ENCODE peak calls at places on chromosomes 11 and 22, in six cellular contexts. One of them, this sample, is unnamed.

GRCh38 chr11:109514313-109515018 is 92.5 kb downstream of the C11orf87 start:
- DNase-seq in small intestine: no peak
- DNase-seq in fibroblast of lung: no peak
- DNase-seq in brain microvascular endothelial cell: no peak
- DNase-seq in endodermal cell: no peak
- DNase-seq in AG10803: no peak
- DNase-seq in this sample: no peak

GRCh38 chr11:91947215-91947614 is 277.4 kb upstream of the FAT3 start:
- DNase-seq in small intestine: peak
- DNase-seq in fibroblast of lung: peak
- DNase-seq in brain microvascular endothelial cell: peak
- DNase-seq in endodermal cell: no peak
- DNase-seq in AG10803: peak
- DNase-seq in this sample: peak

GRCh38 chr11:91804057-91804456 is 420.6 kb upstream of the FAT3 start:
- DNase-seq in small intestine: no peak
- DNase-seq in fibroblast of lung: peak
- DNase-seq in brain microvascular endothelial cell: peak
- DNase-seq in endodermal cell: peak
- DNase-seq in AG10803: peak
- DNase-seq in this sample: peak

GRCh38 chr11:20162824-20163777 is 2.8 kb upstream of the DBX1 start:
- DNase-seq in small intestine: no peak
- DNase-seq in fibroblast of lung: peak
- DNase-seq in brain microvascular endothelial cell: peak
- DNase-seq in endodermal cell: peak
- DNase-seq in AG10803: peak
- DNase-seq in this sample: no peak

GRCh38 chr22:17842386-17842785 is 68.1 kb upstream of the BID start:
- DNase-seq in small intestine: peak
- DNase-seq in fibroblast of lung: no peak
- DNase-seq in brain microvascular endothelial cell: no peak
- DNase-seq in endodermal cell: no peak
- DNase-seq in AG10803: no peak
- DNase-seq in this sample: no peak

GRCh38 chr11:48107188-48107704 is 109.4 kb upstream of the OR4B1 start:
- DNase-seq in small intestine: no peak
- DNase-seq in fibroblast of lung: peak
- DNase-seq in brain microvascular endothelial cell: no peak
- DNase-seq in endodermal cell: no peak
- DNase-seq in AG10803: peak
- DNase-seq in this sample: no peak

GRCh38 chr11:20125927-20126326 is 34.3 kb downstream of the DBX1 start:
- DNase-seq in small intestine: no peak
- DNase-seq in fibroblast of lung: peak
- DNase-seq in brain microvascular endothelial cell: peak
- DNase-seq in endodermal cell: no peak
- DNase-seq in AG10803: peak
- DNase-seq in this sample: no peak

GRCh38 chr22:34019190-34019845 is 99.0 kb upstream of the LARGE1 start:
- DNase-seq in small intestine: no peak
- DNase-seq in fibroblast of lung: no peak
- DNase-seq in brain microvascular endothelial cell: no peak
- DNase-seq in endodermal cell: no peak
- DNase-seq in AG10803: no peak
- DNase-seq in this sample: no peak

GRCh38 chr11:111586305-111586915 is 15.8 kb upstream of the SIK2 start:
- DNase-seq in small intestine: peak
- DNase-seq in fibroblast of lung: peak
- DNase-seq in brain microvascular endothelial cell: peak
- DNase-seq in endodermal cell: no peak
- DNase-seq in AG10803: peak
- DNase-seq in this sample: no peak

GRCh38 chr11:111452146-111452545 is 60.0 kb downstream of the BTG4 start:
- DNase-seq in small intestine: no peak
- DNase-seq in fibroblast of lung: peak
- DNase-seq in brain microvascular endothelial cell: peak
- DNase-seq in endodermal cell: peak
- DNase-seq in AG10803: peak
- DNase-seq in this sample: no peak

GRCh38 chr22:35313311-35314121 is 13.8 kb downstream of the TOM1 start:
- DNase-seq in small intestine: peak
- DNase-seq in fibroblast of lung: peak
- DNase-seq in brain microvascular endothelial cell: peak
- DNase-seq in endodermal cell: no peak
- DNase-seq in AG10803: peak
- DNase-seq in this sample: peak

GRCh38 chr22:50329236-50329635 is 2.4 kb upstream of the DENND6B start:
- DNase-seq in small intestine: no peak
- DNase-seq in fibroblast of lung: peak
- DNase-seq in brain microvascular endothelial cell: peak
- DNase-seq in endodermal cell: no peak
- DNase-seq in AG10803: peak
- DNase-seq in this sample: no peak

GRCh38 chr11:130703489-130704190 is 212.6 kb downstream of the SNX19 start:
- DNase-seq in small intestine: peak
- DNase-seq in fibroblast of lung: no peak
- DNase-seq in brain microvascular endothelial cell: no peak
- DNase-seq in endodermal cell: peak
- DNase-seq in AG10803: no peak
- DNase-seq in this sample: no peak

GRCh38 chr11:37812281-37812880 is 1214.3 kb upstream of the RAG2 start:
- DNase-seq in small intestine: no peak
- DNase-seq in fibroblast of lung: no peak
- DNase-seq in brain microvascular endothelial cell: no peak
- DNase-seq in endodermal cell: peak
- DNase-seq in AG10803: no peak
- DNase-seq in this sample: no peak

GRCh38 chr11:7444582-7444981 is 40.7 kb upstream of the OLFML1 start:
- DNase-seq in small intestine: no peak
- DNase-seq in fibroblast of lung: no peak
- DNase-seq in brain microvascular endothelial cell: no peak
- DNase-seq in endodermal cell: peak
- DNase-seq in AG10803: no peak
- DNase-seq in this sample: no peak

GRCh38 chr22:43237280-43237679 is 50.3 kb upstream of the TTLL12 start:
- DNase-seq in small intestine: no peak
- DNase-seq in fibroblast of lung: no peak
- DNase-seq in brain microvascular endothelial cell: no peak
- DNase-seq in endodermal cell: no peak
- DNase-seq in AG10803: no peak
- DNase-seq in this sample: no peak

GRCh38 chr11:33044281-33044680 is 4.9 kb downstream of the TCP11L1 start:
- DNase-seq in small intestine: no peak
- DNase-seq in fibroblast of lung: peak
- DNase-seq in brain microvascular endothelial cell: no peak
- DNase-seq in endodermal cell: no peak
- DNase-seq in AG10803: no peak
- DNase-seq in this sample: no peak

GRCh38 chr11:76665172-76665571 is 5.4 kb downstream of the LRRC32 start:
- DNase-seq in small intestine: no peak
- DNase-seq in fibroblast of lung: no peak
- DNase-seq in brain microvascular endothelial cell: no peak
- DNase-seq in endodermal cell: peak
- DNase-seq in AG10803: no peak
- DNase-seq in this sample: no peak

GRCh38 chr22:44326549-44326881 is 13.8 kb upstream of the SHISAL1 start:
- DNase-seq in small intestine: no peak
- DNase-seq in fibroblast of lung: no peak
- DNase-seq in brain microvascular endothelial cell: no peak
- DNase-seq in endodermal cell: no peak
- DNase-seq in AG10803: peak
- DNase-seq in this sample: no peak

GRCh38 chr22:32622004-32622761 is 147.6 kb downstream of the FBXO7 start:
- DNase-seq in small intestine: no peak
- DNase-seq in fibroblast of lung: peak
- DNase-seq in brain microvascular endothelial cell: peak
- DNase-seq in endodermal cell: peak
- DNase-seq in AG10803: peak
- DNase-seq in this sample: peak

GRCh38 chr11:81725691-81726090 is 1008.0 kb downstream of the FAM181B start:
- DNase-seq in small intestine: no peak
- DNase-seq in fibroblast of lung: peak
- DNase-seq in brain microvascular endothelial cell: peak
- DNase-seq in endodermal cell: no peak
- DNase-seq in AG10803: peak
- DNase-seq in this sample: peak

GRCh38 chr22:27558658-27559371 is 242.7 kb downstream of the MN1 start:
- DNase-seq in small intestine: no peak
- DNase-seq in fibroblast of lung: no peak
- DNase-seq in brain microvascular endothelial cell: no peak
- DNase-seq in endodermal cell: no peak
- DNase-seq in AG10803: no peak
- DNase-seq in this sample: no peak

GRCh38 chr22:27561301-27561820 is 240.2 kb downstream of the MN1 start:
- DNase-seq in small intestine: no peak
- DNase-seq in fibroblast of lung: no peak
- DNase-seq in brain microvascular endothelial cell: no peak
- DNase-seq in endodermal cell: no peak
- DNase-seq in AG10803: no peak
- DNase-seq in this sample: no peak

GRCh38 chr22:27564806-27565205 is 236.8 kb downstream of the MN1 start:
- DNase-seq in small intestine: no peak
- DNase-seq in fibroblast of lung: no peak
- DNase-seq in brain microvascular endothelial cell: no peak
- DNase-seq in endodermal cell: no peak
- DNase-seq in AG10803: no peak
- DNase-seq in this sample: no peak

GRCh38 chr22:27557554-27558060 is 243.9 kb downstream of the MN1 start:
- DNase-seq in small intestine: no peak
- DNase-seq in fibroblast of lung: no peak
- DNase-seq in brain microvascular endothelial cell: no peak
- DNase-seq in endodermal cell: no peak
- DNase-seq in AG10803: no peak
- DNase-seq in this sample: no peak

GRCh38 chr22:27560781-27561180 is 240.8 kb downstream of the MN1 start:
- DNase-seq in small intestine: no peak
- DNase-seq in fibroblast of lung: no peak
- DNase-seq in brain microvascular endothelial cell: no peak
- DNase-seq in endodermal cell: no peak
- DNase-seq in AG10803: no peak
- DNase-seq in this sample: no peak
- H3K4me3 ChIP-seq in small intestine: no peak
- H3K4me3 ChIP-seq in fibroblast of lung: no peak
- H3K4me3 ChIP-seq in brain microvascular endothelial cell: no peak
- H3K4me3 ChIP-seq in endodermal cell: no peak
- H3K4me3 ChIP-seq in AG10803: no peak
- H3K4me3 ChIP-seq in this sample: no peak

GRCh38 chr11:118529584-118530175 is 1.3 kb upstream of the TMEM25 start:
- DNase-seq in small intestine: peak
- DNase-seq in fibroblast of lung: no peak
- DNase-seq in brain microvascular endothelial cell: no peak
- DNase-seq in endodermal cell: peak
- DNase-seq in AG10803: no peak
- DNase-seq in this sample: no peak
- H3K4me3 ChIP-seq in small intestine: peak
- H3K4me3 ChIP-seq in fibroblast of lung: peak
- H3K4me3 ChIP-seq in brain microvascular endothelial cell: no peak
- H3K4me3 ChIP-seq in endodermal cell: peak
- H3K4me3 ChIP-seq in AG10803: peak
- H3K4me3 ChIP-seq in this sample: peak

DNA sequence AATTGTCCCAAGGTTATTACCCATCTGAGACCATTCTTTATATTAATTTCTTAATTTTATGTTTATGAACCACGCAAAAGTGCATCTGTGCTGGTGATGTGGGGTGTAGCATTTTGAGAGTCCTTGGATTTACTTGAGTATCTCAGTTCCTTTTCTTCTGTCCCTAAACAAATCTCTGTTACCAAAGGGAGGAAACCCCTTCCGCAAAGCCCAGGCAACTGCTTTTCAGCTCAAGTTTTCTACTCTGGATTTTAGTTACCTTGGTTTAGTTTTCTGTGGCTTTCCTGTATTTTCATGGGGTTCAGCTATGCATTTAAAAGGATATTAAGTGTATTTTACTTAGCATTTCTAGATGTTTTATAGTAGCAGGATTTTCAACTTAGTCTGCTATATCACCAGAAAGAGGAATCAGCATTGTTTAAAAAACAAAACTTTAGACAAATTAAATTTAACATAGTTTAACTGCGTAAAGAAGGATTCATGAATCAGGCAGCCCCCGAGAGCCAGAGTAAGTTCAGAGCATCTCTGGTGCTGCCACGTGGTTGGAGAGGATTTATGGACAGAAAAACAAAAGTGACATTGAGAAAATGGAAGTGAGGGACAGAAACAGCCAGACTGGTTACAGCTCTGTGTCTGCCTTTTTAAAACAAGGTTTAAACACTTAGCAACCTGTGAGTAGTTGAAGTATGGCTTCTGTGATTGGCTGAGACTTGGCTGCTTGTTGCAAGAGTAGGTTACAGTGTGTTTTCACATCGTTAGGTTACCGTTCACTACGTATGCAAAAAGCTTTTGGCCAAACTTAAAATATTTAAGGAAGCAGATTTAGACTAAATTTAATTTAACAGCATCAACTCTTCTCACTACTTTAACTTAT is 9.6 kb downstream of the ADM start:
- DNase-seq in small intestine: peak
- DNase-seq in fibroblast of lung: peak
- DNase-seq in brain microvascular endothelial cell: peak
- DNase-seq in endodermal cell: no peak
- DNase-seq in AG10803: peak
- DNase-seq in this sample: no peak
- H3K4me3 ChIP-seq in small intestine: no peak
- H3K4me3 ChIP-seq in fibroblast of lung: no peak
- H3K4me3 ChIP-seq in brain microvascular endothelial cell: no peak
- H3K4me3 ChIP-seq in endodermal cell: no peak
- H3K4me3 ChIP-seq in AG10803: no peak
- H3K4me3 ChIP-seq in this sample: no peak

GRCh38 chr11:127864861-127865260 is 722.5 kb downstream of the ETS1 start:
- DNase-seq in small intestine: no peak
- DNase-seq in fibroblast of lung: no peak
- DNase-seq in brain microvascular endothelial cell: no peak
- DNase-seq in endodermal cell: no peak
- DNase-seq in AG10803: no peak
- DNase-seq in this sample: no peak
- H3K4me3 ChIP-seq in small intestine: no peak
- H3K4me3 ChIP-seq in fibroblast of lung: no peak
- H3K4me3 ChIP-seq in brain microvascular endothelial cell: no peak
- H3K4me3 ChIP-seq in endodermal cell: no peak
- H3K4me3 ChIP-seq in AG10803: no peak
- H3K4me3 ChIP-seq in this sample: no peak

GRCh38 chr22:30607939-30608338 is 965 bp downstream of the TCN2 start:
- DNase-seq in small intestine: no peak
- DNase-seq in fibroblast of lung: no peak
- DNase-seq in brain microvascular endothelial cell: no peak
- DNase-seq in endodermal cell: no peak
- DNase-seq in AG10803: no peak
- DNase-seq in this sample: no peak
- H3K4me3 ChIP-seq in small intestine: no peak
- H3K4me3 ChIP-seq in fibroblast of lung: no peak
- H3K4me3 ChIP-seq in brain microvascular endothelial cell: no peak
- H3K4me3 ChIP-seq in endodermal cell: peak
- H3K4me3 ChIP-seq in AG10803: no peak
- H3K4me3 ChIP-seq in this sample: no peak